ENCODE peak calls at places on chromosomes 3 and 15, in ten cellular contexts. R, D, X, Y, F, V, Q, W, T and C are unnamed samples.

GRCh38 chr15:71680079-71680461 is 130.3 kb upstream of the NR2E3 start:
- DNase-seq in R (no peak), D (no peak), X (no peak), Y (no peak), F (no peak), V (no peak), Q (no peak), W (no peak), T (no peak), C (no peak)

GRCh38 chr3:21435871-21436270 is 315.1 kb downstream of the ZNF385D start:
- DNase-seq in R (no peak), D (no peak), X (no peak), Y (no peak), F (no peak), V (no peak), Q (no peak), W (no peak), T (no peak), C (no peak)

GRCh38 chr15:48644827-48645557 is 517 bp downstream of the FBN1 start:
- DNase-seq in R (no peak), D (no peak), X (peak; percentile 13), Y (peak; percentile 89), F (peak; percentile 81), V (peak; percentile 69), Q (peak; percentile 62), W (peak; percentile 57), T (peak; percentile 44), C (peak; percentile 57)

GRCh38 chr3:63364909-63365308 is 86.8 kb downstream of the SYNPR start:
- DNase-seq in R (no peak), D (no peak), X (no peak), Y (peak; percentile 57), F (no peak), V (no peak), Q (no peak), W (no peak), T (peak; percentile 25), C (no peak)

GRCh38 chr3:46168583-46168982 is 39.5 kb downstream of the CCR1 start:
- DNase-seq in R (no peak), D (no peak), X (no peak), Y (no peak), F (no peak), V (no peak), Q (no peak), W (no peak), T (no peak), C (no peak)

GRCh38 chr3:3615533-3615932 is 183.7 kb upstream of the LRRN1 start:
- DNase-seq in R (no peak), D (no peak), X (no peak), Y (no peak), F (no peak), V (no peak), Q (no peak), W (no peak), T (no peak), C (no peak)

GRCh38 chr3:191030983-191031382 is 168.1 kb upstream of the OSTN start:
- DNase-seq in R (no peak), D (no peak), X (no peak), Y (no peak), F (no peak), V (no peak), Q (no peak), W (no peak), T (no peak), C (no peak)

GRCh38 chr15:47466357-47466756 is 250.9 kb upstream of the SEMA6D start:
- DNase-seq in R (no peak), D (no peak), X (no peak), Y (no peak), F (no peak), V (no peak), Q (no peak), W (no peak), T (no peak), C (no peak)

DNA sequence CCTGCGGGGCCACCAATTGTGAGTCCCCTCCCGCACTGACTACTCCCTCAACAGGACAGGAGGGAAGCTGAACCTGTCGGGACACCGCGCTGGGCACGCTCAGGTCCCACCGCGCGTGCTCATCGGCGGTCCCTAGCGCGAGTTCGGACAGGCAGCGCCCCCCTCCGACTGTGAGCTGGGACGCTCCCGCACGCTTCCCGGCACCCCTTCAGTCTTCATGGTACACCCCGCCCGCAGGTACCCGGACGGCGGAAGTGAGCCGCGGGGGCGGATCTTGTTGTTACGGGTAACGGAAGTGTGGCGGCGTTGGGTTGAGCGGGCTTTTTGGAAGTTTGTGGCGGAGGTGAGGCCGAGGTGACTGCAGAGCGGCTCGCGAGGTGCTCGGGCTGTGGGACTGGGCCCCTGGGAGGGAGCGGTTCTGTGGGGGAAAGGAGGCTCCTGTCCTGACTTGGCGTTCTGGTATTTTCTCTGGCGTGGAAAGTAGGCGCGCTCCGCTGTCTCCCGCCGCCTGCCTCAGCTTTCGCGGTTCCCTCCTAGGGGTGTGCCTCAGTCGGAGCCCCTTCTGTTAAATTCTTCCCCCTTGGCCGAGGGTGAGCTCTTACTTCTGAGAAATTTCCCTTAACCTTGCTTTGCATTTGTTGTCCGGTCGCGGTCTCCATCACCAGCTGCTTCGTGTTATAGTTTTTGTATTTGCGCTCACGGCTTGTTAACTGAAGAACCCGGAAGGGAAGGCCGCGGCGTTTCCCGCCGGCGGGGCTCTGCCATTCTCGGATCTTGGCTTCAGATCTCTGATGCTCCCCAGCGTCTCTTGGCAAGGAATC is at the start of gene FANCI:
- DNase-seq in R (peak; percentile 90), D (peak; percentile 94), X (peak; percentile 96), Y (peak; percentile 98), F (peak; percentile 96), V (peak; percentile 96), Q (peak; percentile 95), W (peak; percentile 96), T (peak; percentile 98), C (peak; percentile 94)
- H3K27ac ChIP-seq in R (no peak within 1 kb of the TSS), D (peak within 1 kb of the TSS; percentile 54), X (peak within 1 kb of the TSS; percentile 88), Y (no peak within 1 kb of the TSS), F (peak within 1 kb of the TSS; percentile 63), V (peak within 1 kb of the TSS; percentile 65), Q (peak within 1 kb of the TSS; percentile 72), W (peak within 1 kb of the TSS; percentile 58), T (peak within 1 kb of the TSS; percentile 32), C (no peak within 1 kb of the TSS)

GRCh38 chr3:43869491-43869890 is 178.8 kb downstream of the ABHD5 start:
- DNase-seq in R (no peak), D (no peak), X (no peak), Y (no peak), F (no peak), V (no peak), Q (no peak), W (no peak), T (no peak), C (no peak)

GRCh38 chr3:43872301-43872700 is 181.6 kb downstream of the ABHD5 start:
- DNase-seq in R (no peak), D (no peak), X (peak; percentile 48), Y (no peak), F (no peak), V (no peak), Q (no peak), W (no peak), T (no peak), C (no peak)

GRCh38 chr3:43870110-43870509 is 179.4 kb downstream of the ABHD5 start:
- DNase-seq in R (no peak), D (no peak), X (peak; percentile 52), Y (no peak), F (no peak), V (no peak), Q (no peak), W (no peak), T (no peak), C (no peak)

GRCh38 chr3:43871627-43872245 is 181.0 kb downstream of the ABHD5 start:
- DNase-seq in R (no peak), D (no peak), X (no peak), Y (no peak), F (no peak), V (no peak), Q (no peak), W (no peak), T (no peak), C (no peak)

DNA sequence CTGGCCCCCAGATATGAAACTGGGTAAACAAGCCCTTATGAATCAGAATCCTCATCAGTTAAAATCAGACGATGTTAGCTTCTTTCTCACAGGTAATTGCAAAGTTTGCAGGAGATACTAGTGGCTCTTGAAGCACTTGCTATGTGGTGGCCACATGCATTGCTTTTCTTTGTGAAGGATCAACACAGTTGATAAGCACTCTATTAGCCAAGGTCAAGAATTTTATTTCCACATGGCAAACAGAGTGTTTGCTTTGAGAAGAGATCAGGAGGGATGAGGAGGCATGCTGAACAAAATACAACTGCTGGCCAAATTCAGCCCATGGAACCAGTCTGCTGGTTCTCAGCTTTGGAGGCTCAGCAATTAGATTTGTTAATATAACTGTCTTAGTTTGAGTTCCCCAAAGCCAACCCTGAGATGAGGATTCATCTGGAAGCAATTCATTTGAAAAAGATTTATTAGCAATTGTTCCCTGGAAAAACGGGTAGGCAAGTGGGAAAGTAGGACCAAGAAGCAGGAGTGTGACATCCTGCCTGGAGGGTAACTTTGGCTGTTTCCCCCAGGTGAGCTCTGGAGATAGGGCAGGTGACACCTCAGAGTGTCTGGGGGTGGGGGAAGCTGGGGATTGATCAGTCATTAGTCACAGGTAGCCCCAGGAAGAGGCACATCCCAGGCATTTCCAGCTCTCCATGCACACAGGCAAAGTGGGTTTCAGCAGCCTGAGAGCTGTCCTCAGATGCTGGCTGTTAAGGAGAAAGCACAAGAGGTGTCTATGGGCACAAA is 180.3 kb downstream of the ABHD5 start:
- DNase-seq in R (no peak), D (no peak), X (no peak), Y (no peak), F (no peak), V (no peak), Q (no peak), W (no peak), T (no peak), C (no peak)
- H3K4me1 ChIP-seq in R (peaks cover 3% of the 10 kb centered on the region), D (no peaks in the 10 kb centered on the region), X (peaks cover 85% of the 10 kb centered on the region), Y (peaks cover 16% of the 10 kb centered on the region), F (peaks cover 31% of the 10 kb centered on the region), V (no peaks in the 10 kb centered on the region), Q (no peaks in the 10 kb centered on the region), W (no peaks in the 10 kb centered on the region), T (no peaks in the 10 kb centered on the region), C (no peaks in the 10 kb centered on the region)

GRCh38 chr3:118714800-118715199 is 319.8 kb downstream of the IGSF11 start:
- DNase-seq in R (no peak), D (no peak), X (no peak), Y (no peak), F (no peak), V (no peak), Q (no peak), W (no peak), T (no peak), C (no peak)

GRCh38 chr3:118710532-118710931 is 324.1 kb downstream of the IGSF11 start:
- DNase-seq in R (no peak), D (no peak), X (no peak), Y (no peak), F (no peak), V (no peak), Q (no peak), W (no peak), T (no peak), C (no peak)

GRCh38 chr3:118713502-118714207 is 321.0 kb downstream of the IGSF11 start:
- DNase-seq in R (no peak), D (no peak), X (no peak), Y (no peak), F (no peak), V (no peak), Q (no peak), W (no peak), T (no peak), C (no peak)
- H3K27ac ChIP-seq in R (no peak overlapping the region), D (no peak overlapping the region), X (no peak overlapping the region), Y (no peak overlapping the region), F (no peak overlapping the region), V (no peak overlapping the region), Q (no peak overlapping the region), W (no peak overlapping the region), T (no peak overlapping the region), C (no peak overlapping the region)

DNA sequence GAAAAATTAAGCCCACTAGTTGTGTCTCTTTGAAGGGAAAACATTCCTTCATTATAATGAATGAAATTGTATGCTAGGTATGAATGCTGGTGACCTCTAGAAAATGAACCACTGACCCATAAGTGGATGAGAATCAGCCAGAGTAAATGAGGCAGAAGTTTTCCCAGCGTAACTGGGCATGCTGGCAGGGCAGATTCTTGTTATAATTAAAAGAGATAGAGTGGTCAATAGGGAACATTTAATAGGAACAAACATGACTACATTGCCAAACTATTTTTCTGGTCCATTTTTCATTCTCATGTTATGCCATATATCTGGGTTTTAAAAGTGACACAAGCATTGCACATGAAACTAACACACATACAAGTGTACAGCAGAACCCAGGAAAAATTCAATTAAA is 4.2 kb downstream of the CLRN1 start:
- DNase-seq in R (no peak), D (no peak), X (no peak), Y (no peak), F (no peak), V (no peak), Q (no peak), W (no peak), T (no peak), C (no peak)
- H3K4me1 ChIP-seq in R (no peaks in the 10 kb centered on the region), D (no peaks in the 10 kb centered on the region), X (peaks cover 4% of the 10 kb centered on the region), Y (peaks cover 14% of the 10 kb centered on the region), F (no peaks in the 10 kb centered on the region), V (no peaks in the 10 kb centered on the region), Q (no peaks in the 10 kb centered on the region), W (no peaks in the 10 kb centered on the region), T (no peaks in the 10 kb centered on the region), C (no peaks in the 10 kb centered on the region)